ENCODE peak calls at places on chromosomes 4 and X, in five cellular contexts. O is neuronal stem cell, X is DND-41, J is PC-3, K is GM23248. Y is an unnamed sample.
A peak's percentile ranks its signal among the peaks of the same experiment; 100 is the strongest.

GRCh38 chrX:115539841-115540240 is 21.1 kb upstream of the PLS3 start:
- DNase-seq in O (no peak), X (no peak), J (no peak), K (no peak), Y (no peak)

GRCh38 chrX:69093960-69094935 is 71.0 kb downstream of the PJA1 start:
- DNase-seq in O (peak; percentile 40), X (peak; percentile 30), J (peak; percentile 67), K (peak; percentile 67), Y (peak; percentile 52)

GRCh38 chrX:99654188-99654587 is 755.9 kb downstream of the PCDH19 start:
- DNase-seq in O (no peak), X (no peak), J (no peak), K (no peak), Y (no peak)

GRCh38 chr4:35300996-35301774 is 943.1 kb downstream of the ARAP2 start:
- DNase-seq in O (peak; percentile 71), X (no peak), J (no peak), K (no peak), Y (no peak)

GRCh38 chr4:1245481-1246051 is 3.4 kb downstream of the CTBP1 start:
- DNase-seq in O (no peak), X (no peak), J (no peak), K (no peak), Y (no peak)

GRCh38 chr4:16411691-16412090 is 185.4 kb upstream of the TAPT1 start:
- DNase-seq in O (no peak), X (no peak), J (no peak), K (no peak), Y (no peak)

GRCh38 chr4:39044947-39045734 is 12.9 kb upstream of the TMEM156 start:
- DNase-seq in O (peak; percentile 11), X (peak; percentile 40), J (no peak), K (peak; percentile 70), Y (peak; percentile 63)

GRCh38 chr4:152999376-153000067 is 63.4 kb downstream of the FHDC1 start:
- DNase-seq in O (no peak), X (no peak), J (no peak), K (no peak), Y (no peak)

GRCh38 chr4:158809611-158810486 is 41.0 kb downstream of the FNIP2 start:
- DNase-seq in O (no peak), X (no peak), J (peak; percentile 77), K (peak; percentile 90), Y (peak; percentile 72)

GRCh38 chrX:12767856-12768255 is 23.4 kb upstream of the PRPS2 start:
- DNase-seq in O (no peak), X (no peak), J (no peak), K (no peak), Y (no peak)

GRCh38 chrX:119145241-119145653 is 17.6 kb upstream of the KIAA1210 start:
- DNase-seq in O (no peak), X (no peak), J (peak; percentile 62), K (peak; percentile 58), Y (peak; percentile 1)

GRCh38 chrX:45623266-45623665 is 422.6 kb upstream of the DIPK2B start:
- DNase-seq in O (no peak), X (no peak), J (peak; percentile 67), K (peak; percentile 83), Y (no peak)

GRCh38 chrX:134533952-134534351 is 74.0 kb downstream of the HPRT1 start:
- DNase-seq in O (no peak), X (no peak), J (no peak), K (no peak), Y (no peak)

GRCh38 chr4:147846318-147847135 is 114.6 kb downstream of the ARHGAP10 start:
- DNase-seq in O (no peak), X (no peak), J (no peak), K (no peak), Y (no peak)

GRCh38 chr4:72418458-72418857 is 150.6 kb downstream of the ADAMTS3 start:
- DNase-seq in O (no peak), X (no peak), J (peak; percentile 90), K (peak; percentile 66), Y (no peak)

GRCh38 chrX:154749856-154750255 is 1.0 kb downstream of the GAB3 start:
- DNase-seq in O (no peak), X (peak; percentile 45), J (no peak), K (peak; percentile 44), Y (no peak)

GRCh38 chrX:111465664-111466063 is 45.8 kb upstream of the SERTM2 start:
- DNase-seq in O (no peak), X (no peak), J (no peak), K (no peak), Y (no peak)

GRCh38 chrX:68732906-68733493 is 85.5 kb downstream of the STARD8 start:
- DNase-seq in O (peak; percentile 49), X (peak; percentile 50), J (peak; percentile 71), K (peak; percentile 64), Y (peak; percentile 44)

GRCh38 chr4:99293357-99293756 is 2.6 kb upstream of the ADH1A start:
- DNase-seq in O (no peak), X (no peak), J (no peak), K (no peak), Y (no peak)

GRCh38 chr4:98522603-98523395 is 135.6 kb downstream of the TSPAN5 start:
- DNase-seq in O (peak; percentile 42), X (no peak), J (peak; percentile 74), K (peak; percentile 93), Y (no peak)

GRCh38 chr4:53490965-53491622 is 100.2 kb downstream of the LNX1 start:
- DNase-seq in O (no peak), X (no peak), J (peak; percentile 87), K (peak; percentile 90), Y (peak; percentile 45)

GRCh38 chrX:15269120-15269519 is 763 bp downstream of the ASB9 start:
- DNase-seq in O (no peak), X (no peak), J (peak; percentile 70), K (no peak), Y (no peak)
- H3K4me3 ChIP-seq in O (no peak overlapping the region), X (no peak overlapping the region), J (peak overlapping the region; percentile 70), K (no peak overlapping the region), Y (no peak overlapping the region)

GRCh38 chr4:176762661-176763308 is 29.9 kb downstream of the VEGFC start:
- DNase-seq in O (no peak), X (no peak), J (no peak), K (no peak), Y (no peak)
- H3K4me2 ChIP-seq in O (no peak overlapping the region), X (no peak overlapping the region), J (no peak overlapping the region), K (no peak overlapping the region), Y (no peak overlapping the region)

DNA sequence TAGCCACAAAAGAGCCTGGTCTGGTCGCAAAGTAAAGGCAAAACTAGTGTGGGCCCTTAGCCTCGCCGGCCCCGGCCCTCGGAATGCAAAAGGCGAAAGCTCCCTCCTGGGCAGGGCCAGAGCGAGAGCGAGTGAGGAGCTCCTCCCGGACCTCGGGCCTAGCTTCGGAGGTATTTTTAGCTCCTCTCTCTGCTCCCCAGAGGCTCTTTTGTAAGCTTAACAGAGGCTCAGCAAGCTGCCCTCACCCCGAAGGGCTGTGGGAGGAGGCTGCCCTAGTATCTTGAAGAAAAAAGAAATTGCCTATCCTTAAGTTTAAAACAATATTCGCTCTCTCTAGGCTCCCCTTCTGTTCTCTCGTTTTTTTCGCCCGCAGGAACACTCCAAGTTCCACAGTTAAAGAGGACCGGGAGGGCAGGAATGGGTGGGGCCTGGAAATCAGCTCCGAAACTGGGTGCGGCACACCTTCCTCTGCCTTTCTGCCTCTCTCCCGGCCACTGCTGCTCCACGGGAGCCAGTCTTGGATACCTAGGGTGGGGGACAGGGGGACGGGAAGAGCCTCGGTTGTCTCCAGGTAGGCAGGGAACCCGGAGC is 12.2 kb downstream of the HAND2 start:
- DNase-seq in O (no peak), X (no peak), J (no peak), K (no peak), Y (no peak)
- H3K4me3 ChIP-seq in O (no peak overlapping the region), X (no peak overlapping the region), J (no peak overlapping the region), K (no peak overlapping the region), Y (no peak overlapping the region)

DNA sequence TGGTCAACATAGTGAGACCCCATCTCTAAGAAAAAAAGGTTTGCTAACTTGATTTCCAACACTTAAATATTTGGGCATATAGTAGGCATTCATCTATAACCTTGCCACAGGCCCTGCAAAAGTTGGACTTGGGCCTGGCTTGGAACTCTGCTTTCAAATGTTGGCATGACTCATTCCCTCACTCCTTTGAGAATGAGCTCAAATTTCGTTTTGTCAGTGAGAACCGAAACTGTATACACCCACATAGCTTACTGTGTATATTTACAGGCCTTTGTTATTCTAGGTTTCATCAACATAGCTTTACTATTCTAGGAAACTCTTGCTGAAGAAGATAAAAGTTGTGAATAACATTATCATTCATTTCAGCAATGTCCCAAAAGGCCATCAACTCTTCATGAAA is 88.7 kb upstream of the ELOVL6 start:
- DNase-seq in O (no peak), X (no peak), J (peak; percentile 84), K (peak; percentile 94), Y (no peak)
- H3K4me2 ChIP-seq in O (no peak overlapping the region), X (no peak overlapping the region), J (peak overlapping the region; percentile 65), K (no peak overlapping the region), Y (no peak overlapping the region)

GRCh38 chr4:8152090-8152864 is 6.3 kb downstream of the ABLIM2 start:
- DNase-seq in O (no peak), X (no peak), J (no peak), K (no peak), Y (no peak)
- H3K4me3 ChIP-seq in O (no peak overlapping the region), X (no peak overlapping the region), J (no peak overlapping the region), K (no peak overlapping the region), Y (no peak overlapping the region)

GRCh38 chr4:65668201-65669007 is 1.9 kb downstream of the EPHA5 start:
- DNase-seq in O (peak; percentile 26), X (no peak), J (peak; percentile 39), K (peak; percentile 33), Y (no peak)
- H3K4me2 ChIP-seq in O (peak overlapping the region; percentile 82), X (no peak overlapping the region), J (peak overlapping the region; percentile 95), K (peak overlapping the region; percentile 62), Y (no peak overlapping the region)

GRCh38 chr4:82618321-82618720 is 56.5 kb upstream of the TMEM150C start:
- DNase-seq in O (no peak), X (no peak), J (no peak), K (peak; percentile 49), Y (no peak)
- H3K4me3 ChIP-seq in O (no peak overlapping the region), X (no peak overlapping the region), J (no peak overlapping the region), K (no peak overlapping the region), Y (no peak overlapping the region)

GRCh38 chr4:116005037-116005805 is 891.8 kb upstream of the NDST4 start:
- DNase-seq in O (no peak), X (no peak), J (no peak), K (peak; percentile 7), Y (peak; percentile 22)
- H3K4me2 ChIP-seq in O (no peak overlapping the region), X (peak overlapping the region; percentile 19), J (no peak overlapping the region), K (no peak overlapping the region), Y (no peak overlapping the region)